ENCODE peak calls at places on chromosomes 12 and 14, in seven cellular contexts. F, R, B, Q, C, L and A are unnamed samples.

GRCh38 chr14:70514168-70515069 is 20.4 kb downstream of the ADAM20 start:
- DNase-seq in F (no peak), R (no peak), B (no peak), Q (no peak), C (no peak), L (no peak), A (no peak)

GRCh38 chr14:99415496-99416281 is 65.0 kb downstream of the SETD3 start:
- DNase-seq in F (peak), R (peak), B (peak), Q (peak), C (no peak), L (no peak), A (peak)

GRCh38 chr12:52557481-52557880 is 4.5 kb upstream of the KRT71 start:
- DNase-seq in F (no peak), R (no peak), B (no peak), Q (no peak), C (no peak), L (no peak), A (no peak)

GRCh38 chr12:25436206-25436912 is 116.7 kb downstream of the LMNTD1 start:
- DNase-seq in F (peak), R (peak), B (peak), Q (peak), C (no peak), L (no peak), A (peak)

GRCh38 chr12:49698619-49699545 is 8.3 kb downstream of the FMNL3 start:
- DNase-seq in F (peak), R (no peak), B (peak), Q (peak), C (no peak), L (no peak), A (peak)

GRCh38 chr14:61460853-61461611 is 139.7 kb downstream of the PRKCH start:
- DNase-seq in F (no peak), R (no peak), B (no peak), Q (peak), C (no peak), L (peak), A (peak)

GRCh38 chr14:99938896-99939295 is 126.3 kb upstream of the EVL start:
- DNase-seq in F (no peak), R (no peak), B (no peak), Q (no peak), C (no peak), L (peak), A (no peak)

GRCh38 chr12:76201316-76201715 is 116.8 kb upstream of the NAP1L1 start:
- DNase-seq in F (no peak), R (no peak), B (no peak), Q (no peak), C (no peak), L (no peak), A (no peak)

GRCh38 chr14:102683399-102684275 is 91.2 kb downstream of the RCOR1 start:
- DNase-seq in F (no peak), R (peak), B (no peak), Q (no peak), C (no peak), L (no peak), A (no peak)

GRCh38 chr12:96219700-96220206 is 25.6 kb downstream of the ELK3 start:
- DNase-seq in F (no peak), R (peak), B (peak), Q (no peak), C (no peak), L (no peak), A (peak)

GRCh38 chr14:58738189-58738836 is 100.6 kb downstream of the DACT1 start:
- DNase-seq in F (no peak), R (peak), B (peak), Q (no peak), C (no peak), L (no peak), A (peak)

GRCh38 chr12:79409562-79409961 is 281.2 kb downstream of the PAWR start:
- DNase-seq in F (no peak), R (no peak), B (peak), Q (no peak), C (no peak), L (no peak), A (peak)

GRCh38 chr14:89215166-89215940 is 201.7 kb downstream of the FOXN3 start:
- DNase-seq in F (no peak), R (no peak), B (no peak), Q (no peak), C (no peak), L (no peak), A (no peak)

GRCh38 chr14:103094406-103095209 is at the start of gene EXOC3L4:
- DNase-seq in F (no peak), R (no peak), B (no peak), Q (no peak), C (no peak), L (no peak), A (no peak)

GRCh38 chr12:89067436-89067835 is 284.9 kb downstream of the DUSP6 start:
- DNase-seq in F (no peak), R (no peak), B (peak), Q (no peak), C (no peak), L (no peak), A (peak)

GRCh38 chr12:104702565-104703139 is 245.9 kb downstream of the CHST11 start:
- DNase-seq in F (no peak), R (no peak), B (peak), Q (no peak), C (peak), L (peak), A (no peak)

GRCh38 chr12:107159384-107159900 is 66.1 kb upstream of the CRY1 start:
- DNase-seq in F (no peak), R (no peak), B (no peak), Q (no peak), C (no peak), L (no peak), A (no peak)

GRCh38 chr12:52924764-52925716 is 20.2 kb upstream of the KRT8 start:
- DNase-seq in F (no peak), R (peak), B (peak), Q (no peak), C (no peak), L (no peak), A (peak)

GRCh38 chr14:51750542-51750941 is 98.8 kb downstream of the FRMD6 start:
- DNase-seq in F (no peak), R (no peak), B (no peak), Q (no peak), C (no peak), L (no peak), A (no peak)
- TF ChIP-seq CTCF in F (no peak), R (no peak), B (no peak), Q (no peak), C (no peak), L (no peak), A (no peak)

GRCh38 chr14:79274641-79275366 is 936.5 kb downstream of the DIO2 start:
- DNase-seq in F (no peak), R (no peak), B (no peak), Q (no peak), C (no peak), L (no peak), A (no peak)
- TF ChIP-seq CTCF in F (no peak), R (no peak), B (peak), Q (no peak), C (no peak), L (no peak), A (no peak)

DNA sequence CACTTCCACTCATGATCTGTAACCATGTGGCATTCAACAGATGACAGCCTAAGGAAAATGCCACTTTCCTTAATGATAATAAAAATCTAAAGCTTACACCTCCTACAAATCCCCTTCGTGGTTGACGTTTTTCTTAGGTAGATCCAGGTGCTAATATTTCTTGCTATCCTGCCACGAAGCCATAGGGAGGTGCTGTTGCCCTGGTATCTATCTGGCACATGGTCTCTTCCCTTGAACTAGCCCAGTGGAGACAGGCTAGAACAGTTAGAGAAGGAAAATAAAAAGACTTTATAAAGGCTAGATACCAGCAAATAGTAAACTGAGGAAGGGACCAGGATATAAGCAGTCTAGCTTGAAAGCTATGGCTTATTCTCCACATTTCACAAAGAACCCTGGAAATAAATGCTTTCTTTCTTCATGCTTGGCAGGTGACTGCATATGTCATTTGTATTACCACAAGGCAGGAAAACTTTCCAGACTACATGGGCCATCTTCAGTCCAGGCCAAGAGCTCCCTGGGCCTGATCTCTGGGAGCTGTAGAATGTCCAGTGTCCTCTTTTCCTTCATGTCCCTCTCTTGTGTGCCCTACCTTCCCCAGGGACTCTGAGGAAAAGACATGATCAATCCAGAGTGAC is 15.3 kb downstream of the SPIC start:
- DNase-seq in F (no peak), R (peak), B (no peak), Q (peak), C (no peak), L (no peak), A (peak)
- TF ChIP-seq CTCF in F (peak), R (peak), B (no peak), Q (peak), C (no peak), L (no peak), A (peak)

GRCh38 chr12:98738002-98738401 is 92.9 kb downstream of the APAF1 start:
- DNase-seq in F (no peak), R (no peak), B (no peak), Q (no peak), C (no peak), L (no peak), A (no peak)

GRCh38 chr12:98738539-98738938 is 93.4 kb downstream of the APAF1 start:
- DNase-seq in F (no peak), R (no peak), B (no peak), Q (no peak), C (no peak), L (no peak), A (no peak)

GRCh38 chr12:98737327-98737722 is 92.2 kb downstream of the APAF1 start:
- DNase-seq in F (no peak), R (no peak), B (no peak), Q (no peak), C (no peak), L (no peak), A (no peak)

GRCh38 chr12:98735821-98736220 is 90.7 kb downstream of the APAF1 start:
- DNase-seq in F (no peak), R (no peak), B (no peak), Q (no peak), C (no peak), L (no peak), A (no peak)

DNA sequence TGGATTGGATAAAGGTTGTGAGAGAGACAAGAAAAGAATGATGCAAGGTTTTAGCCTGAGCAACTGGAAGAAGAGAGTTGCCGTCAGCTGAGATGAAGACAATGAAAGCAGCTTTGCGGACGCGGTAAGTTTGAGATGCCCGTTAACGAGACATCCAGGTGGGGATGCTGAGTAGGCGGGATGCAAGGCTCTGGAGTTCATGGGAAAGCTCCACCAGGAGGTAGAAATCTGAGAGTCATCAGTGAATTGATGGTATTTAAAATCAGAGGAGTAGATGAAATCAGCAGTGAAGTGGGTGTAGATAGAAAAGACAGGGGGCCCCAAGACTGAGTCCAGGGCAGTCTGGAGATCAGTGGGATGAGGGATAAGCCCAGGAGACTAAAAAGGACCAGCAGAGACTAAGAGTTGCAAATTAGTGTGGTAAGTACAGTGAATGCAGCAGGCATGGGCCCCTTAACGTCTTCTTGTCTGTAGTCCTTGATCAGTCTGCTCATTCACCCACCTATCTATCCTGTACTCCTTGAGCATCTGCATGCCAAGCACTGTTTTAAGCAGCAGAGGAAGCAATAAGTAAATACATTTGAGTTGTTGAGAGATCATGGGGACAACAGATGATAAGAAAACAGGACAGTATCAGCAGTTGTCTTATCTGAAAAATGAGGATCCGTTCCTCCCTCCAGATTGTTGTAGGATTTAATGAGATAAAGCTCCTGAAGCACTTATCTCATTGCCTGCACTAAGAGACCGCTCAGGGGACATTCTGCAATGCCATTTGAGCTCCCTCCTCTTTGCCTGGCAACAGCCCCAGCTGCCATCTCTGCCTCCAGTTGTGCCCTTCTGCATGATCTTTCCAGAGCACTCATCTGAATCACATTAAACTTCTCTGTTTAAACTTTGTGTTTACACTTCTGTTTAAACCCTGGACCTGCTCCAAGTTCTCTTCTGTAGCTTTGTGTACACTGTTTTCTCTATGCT is 91.5 kb downstream of the APAF1 start:
- DNase-seq in F (no peak), R (no peak), B (no peak), Q (no peak), C (no peak), L (no peak), A (no peak)
- TF ChIP-seq CTCF in F (no peak), R (no peak), B (no peak), Q (no peak), C (no peak), L (no peak), A (no peak)

DNA sequence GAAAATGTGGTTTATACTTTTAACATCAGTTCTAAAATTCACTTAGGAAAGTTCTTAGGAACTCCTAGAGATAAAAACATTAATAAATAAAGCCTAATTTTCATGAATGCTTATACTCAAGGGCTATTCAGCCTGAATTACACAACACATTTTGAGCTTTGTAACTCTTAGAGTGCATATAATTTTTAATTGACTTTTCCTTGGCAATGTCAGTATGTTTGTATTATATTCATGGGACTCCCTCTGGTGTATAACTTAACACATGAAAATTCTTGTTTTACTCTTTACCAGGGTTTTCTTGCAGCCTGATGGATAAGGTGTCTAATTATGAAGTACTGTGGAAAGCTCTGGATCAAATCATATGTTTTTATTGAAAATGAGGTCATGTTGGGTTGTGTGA is 150.6 kb upstream of the HMGA2 start:
- DNase-seq in F (no peak), R (no peak), B (peak), Q (no peak), C (no peak), L (no peak), A (peak)
- TF ChIP-seq CTCF in F (peak), R (no peak), B (peak), Q (no peak), C (no peak), L (no peak), A (no peak)

GRCh38 chr12:27524839-27525238 is 833 bp downstream of the PPFIBP1 start:
- DNase-seq in F (no peak), R (no peak), B (peak), Q (no peak), C (no peak), L (no peak), A (peak)
- TF ChIP-seq CTCF in F (peak), R (no peak), B (peak), Q (no peak), C (no peak), L (no peak), A (no peak)

GRCh38 chr12:38904932-38905479 is 385 bp downstream of the CPNE8 start:
- DNase-seq in F (peak), R (peak), B (peak), Q (peak), C (peak), L (peak), A (peak)
- TF ChIP-seq CTCF in F (no peak), R (no peak), B (no peak), Q (no peak), C (no peak), L (no peak), A (no peak)

GRCh38 chr14:92352158-92352985 is 29.4 kb downstream of the SLC24A4 start:
- DNase-seq in F (no peak), R (no peak), B (peak), Q (no peak), C (no peak), L (no peak), A (peak)
- TF ChIP-seq CTCF in F (peak), R (peak), B (no peak), Q (peak), C (no peak), L (no peak), A (peak)